ENCODE peak calls at places on chromosomes 16 and 17, in seven cellular contexts. L is stomach, D is prostate gland, Z is transverse colon, O is Peyer's patch, Y is H1, H is sigmoid colon. F is an unnamed sample.

GRCh38 chr16:19212059-19212458 is 44.0 kb downstream of the SYT17 start:
- DNase-seq in L (no peak), D (no peak), Z (no peak), O (no peak), Y (no peak), H (no peak), F (no peak)

GRCh38 chr17:65727832-65728231 is 166.4 kb upstream of the AXIN2 start:
- DNase-seq in L (no peak), D (no peak), Z (no peak), O (no peak), Y (no peak), H (no peak), F (no peak)

GRCh38 chr16:81901483-81901882 is 109.8 kb downstream of the SDR42E1 start:
- DNase-seq in L (peak; percentile 71), D (peak; percentile 68), Z (no peak), O (no peak), Y (no peak), H (peak; percentile 59), F (no peak)

GRCh38 chr17:70099884-70100283 is 24.9 kb downstream of the KCNJ16 start:
- DNase-seq in L (no peak), D (no peak), Z (no peak), O (no peak), Y (no peak), H (no peak), F (no peak)

GRCh38 chr16:50248845-50249244 is 17.5 kb upstream of the ADCY7 start:
- DNase-seq in L (no peak), D (no peak), Z (no peak), O (no peak), Y (no peak), H (no peak), F (no peak)

GRCh38 chr17:77118251-77118928 is 22.4 kb upstream of the SEC14L1 start:
- DNase-seq in L (no peak), D (no peak), Z (no peak), O (no peak), Y (no peak), H (no peak), F (no peak)

GRCh38 chr16:53129281-53130192 is 74.7 kb downstream of the CHD9 start:
- DNase-seq in L (no peak), D (peak; percentile 11), Z (no peak), O (no peak), Y (no peak), H (no peak), F (no peak)

GRCh38 chr17:50028207-50029120 is 27.4 kb upstream of the ITGA3 start:
- DNase-seq in L (no peak), D (no peak), Z (no peak), O (no peak), Y (no peak), H (no peak), F (peak; percentile 37)

GRCh38 chr16:72996291-72997062 is 51.5 kb downstream of the ZFHX3 start:
- DNase-seq in L (peak; percentile 75), D (peak; percentile 84), Z (peak; percentile 44), O (no peak), Y (no peak), H (no peak), F (no peak)

GRCh38 chr16:64196444-64196843 is 925.4 kb downstream of the CDH11 start:
- DNase-seq in L (no peak), D (no peak), Z (no peak), O (no peak), Y (no peak), H (no peak), F (no peak)

GRCh38 chr17:61294777-61295176 is 104.9 kb upstream of the TBX2 start:
- DNase-seq in L (no peak), D (no peak), Z (no peak), O (no peak), Y (no peak), H (no peak), F (no peak)

GRCh38 chr17:733743-734142 is 1.3 kb downstream of the TLCD3A start:
- DNase-seq in L (no peak), D (no peak), Z (no peak), O (no peak), Y (no peak), H (no peak), F (no peak)

GRCh38 chr17:70225272-70225671 is 55.9 kb downstream of the KCNJ2 start:
- DNase-seq in L (peak; percentile 51), D (peak; percentile 35), Z (no peak), O (no peak), Y (no peak), H (no peak), F (no peak)

GRCh38 chr16:81633147-81633619 is 145.9 kb upstream of the PLCG2 start:
- DNase-seq in L (no peak), D (no peak), Z (no peak), O (no peak), Y (no peak), H (no peak), F (no peak)

GRCh38 chr17:41664587-41665565 is 23.8 kb upstream of the EIF1 start:
- DNase-seq in L (no peak), D (no peak), Z (no peak), O (no peak), Y (no peak), H (no peak), F (no peak)

GRCh38 chr16:72221216-72221995 is 49.5 kb upstream of the PMFBP1 start:
- DNase-seq in L (no peak), D (no peak), Z (no peak), O (no peak), Y (no peak), H (no peak), F (no peak)

GRCh38 chr17:1562178-1562643 is 381 bp downstream of the PITPNA start:
- DNase-seq in L (peak; percentile 50), D (no peak), Z (peak; percentile 57), O (no peak), Y (no peak), H (peak; percentile 76), F (no peak)

GRCh38 chr16:27303256-27304100 is 10.3 kb upstream of the IL4R start:
- DNase-seq in L (no peak), D (no peak), Z (no peak), O (no peak), Y (no peak), H (no peak), F (no peak)

GRCh38 chr16:85211247-85211910 is 99.1 kb upstream of the CIBAR2 start:
- DNase-seq in L (no peak), D (no peak), Z (no peak), O (no peak), Y (no peak), H (no peak), F (no peak)

GRCh38 chr17:64773386-64773835 is 111.3 kb upstream of the SMURF2 start:
- DNase-seq in L (no peak), D (no peak), Z (no peak), O (no peak), Y (no peak), H (no peak), F (no peak)

GRCh38 chr17:76547183-76547641 is 7.4 kb downstream of the PRCD start:
- DNase-seq in L (peak; percentile 51), D (peak; percentile 52), Z (peak; percentile 67), O (peak; percentile 44), Y (no peak), H (no peak), F (peak; percentile 77)

GRCh38 chr16:58032710-58033293 is 7.2 kb downstream of the MMP15 start:
- DNase-seq in L (peak; percentile 89), D (no peak), Z (no peak), O (peak; percentile 37), Y (no peak), H (no peak), F (no peak)

GRCh38 chr17:74567397-74567796 is at the start of gene CD300H:
- DNase-seq in L (no peak), D (no peak), Z (no peak), O (no peak), Y (no peak), H (no peak), F (no peak)

GRCh38 chr17:39754161-39754957 is 16.6 kb downstream of the GRB7 start:
- DNase-seq in L (peak; percentile 96), D (peak; percentile 81), Z (peak; percentile 97), O (peak; percentile 97), Y (no peak), H (peak; percentile 95), F (peak; percentile 89)
- TF ChIP-seq POLR2A in L (no peak), D (peak; percentile 74), Z (peak; percentile 86), O (peak; percentile 56), Y (no peak), H (peak; percentile 72), F (peak; percentile 67)

GRCh38 chr17:32912218-32912897 is 15.6 kb upstream of the TMEM98 start:
- DNase-seq in L (peak; percentile 84), D (peak; percentile 91), Z (peak; percentile 87), O (peak; percentile 79), Y (no peak), H (peak; percentile 83), F (peak; percentile 67)
- TF ChIP-seq POLR2A in L (no peak), D (peak; percentile 58), Z (peak; percentile 38), O (no peak), Y (no peak), H (peak; percentile 7), F (no peak)

GRCh38 chr16:68447721-68448359 is 468 bp downstream of the SMPD3 start:
- DNase-seq in L (no peak), D (no peak), Z (no peak), O (no peak), Y (no peak), H (no peak), F (no peak)

GRCh38 chr16:68450741-68451140 is 2.4 kb upstream of the SMPD3 start:
- DNase-seq in L (no peak), D (no peak), Z (no peak), O (no peak), Y (no peak), H (no peak), F (no peak)

GRCh38 chr16:68446941-68447675 is 1.2 kb downstream of the SMPD3 start:
- DNase-seq in L (no peak), D (no peak), Z (no peak), O (no peak), Y (no peak), H (no peak), F (no peak)

GRCh38 chr16:68445458-68445857 is 2.9 kb downstream of the SMPD3 start:
- DNase-seq in L (peak; percentile 70), D (no peak), Z (peak; percentile 64), O (no peak), Y (no peak), H (no peak), F (no peak)

GRCh38 chr16:68448360-68448970 is at the start of gene SMPD3:
- DNase-seq in L (peak; percentile 99), D (peak; percentile 98), Z (peak; percentile 97), O (peak; percentile 98), Y (peak; percentile 99), H (peak; percentile 97), F (peak; percentile 90)
- TF ChIP-seq POLR2A in L (no peak), D (peak; percentile 93), Z (no peak), O (peak; percentile 55), Y (no peak), H (no peak), F (peak; percentile 64)

DNA sequence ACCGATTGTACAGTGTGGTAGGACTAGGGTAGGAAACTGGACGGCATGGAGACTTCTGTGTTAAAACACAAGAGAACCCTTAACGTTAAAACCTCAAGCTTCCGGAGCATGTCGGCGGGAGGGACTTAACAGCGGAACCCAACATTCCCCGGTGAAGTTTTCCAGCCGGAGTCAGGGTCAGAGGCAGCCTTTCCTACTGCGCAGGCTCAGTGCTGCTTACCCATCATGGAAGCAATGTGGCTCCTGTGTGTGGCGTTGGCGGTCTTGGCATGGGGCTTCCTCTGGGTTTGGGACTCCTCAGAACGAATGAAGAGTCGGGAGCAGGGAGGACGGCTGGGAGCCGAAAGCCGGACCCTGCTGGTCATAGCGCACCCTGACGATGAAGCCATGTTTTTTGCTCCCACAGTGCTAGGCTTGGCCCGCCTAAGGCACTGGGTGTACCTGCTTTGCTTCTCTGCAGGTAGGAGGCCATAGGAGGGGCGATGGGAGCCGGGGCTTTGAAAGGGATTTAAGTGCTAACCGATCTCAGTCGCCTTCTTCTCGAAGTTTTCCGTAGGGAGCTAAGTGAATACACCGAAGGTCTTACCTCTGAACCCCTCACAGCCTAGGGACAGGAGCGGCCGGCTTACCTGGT is at the start of gene PIGL:
- DNase-seq in L (peak; percentile 90), D (peak; percentile 85), Z (peak; percentile 91), O (peak; percentile 86), Y (peak; percentile 75), H (peak; percentile 96), F (peak; percentile 88)
- TF ChIP-seq POLR2A in L (no peak), D (peak; percentile 26), Z (peak; percentile 54), O (peak; percentile 25), Y (peak; percentile 94), H (peak; percentile 25), F (peak; percentile 32)